ENCODE peak calls at places on chromosome 18, in six cellular contexts. H is WTC11, A is A549, T is IMR-90, F is K562, G is H1. W is an unnamed sample.
A peak's percentile ranks its signal among the peaks of the same experiment; 100 is the strongest.

GRCh38 chr18:47113796-47114540 is 36.3 kb downstream of the HDHD2 start:
- DNase-seq in H (no peak), A (no peak), T (peak; percentile 28), F (no peak), G (no peak), W (no peak)

GRCh38 chr18:13112982-13113381 is 105.6 kb upstream of the LDLRAD4 start:
- DNase-seq in H (peak; percentile 82), A (no peak), T (peak; percentile 51), F (peak; percentile 63), G (peak; percentile 65), W (peak; percentile 81)

GRCh38 chr18:6627621-6628020 is 101.9 kb upstream of the ARHGAP28 start:
- DNase-seq in H (no peak), A (no peak), T (peak; percentile 37), F (no peak), G (no peak), W (no peak)

GRCh38 chr18:59620381-59620780 is 76.8 kb downstream of the CCBE1 start:
- DNase-seq in H (no peak), A (no peak), T (no peak), F (no peak), G (no peak), W (no peak)

GRCh38 chr18:59087391-59087790 is 52.3 kb upstream of the SEC11C start:
- DNase-seq in H (no peak), A (no peak), T (peak; percentile 7), F (no peak), G (no peak), W (no peak)

GRCh38 chr18:56926740-56927139 is 220.1 kb upstream of the BOD1L2 start:
- DNase-seq in H (no peak), A (no peak), T (no peak), F (no peak), G (no peak), W (no peak)

GRCh38 chr18:58183226-58183625 is 139.2 kb downstream of the NEDD4L start:
- DNase-seq in H (no peak), A (no peak), T (no peak), F (no peak), G (peak; percentile 26), W (no peak)

GRCh38 chr18:5879479-5879882 is 15.8 kb downstream of the TMEM200C start:
- DNase-seq in H (no peak), A (no peak), T (peak; percentile 65), F (peak; percentile 26), G (no peak), W (peak; percentile 24)

GRCh38 chr18:38006541-38006940 is 440.9 kb upstream of the CELF4 start:
- DNase-seq in H (no peak), A (no peak), T (no peak), F (no peak), G (no peak), W (no peak)

GRCh38 chr18:8773980-8774379 is 68.6 kb downstream of the MTCL1 start:
- DNase-seq in H (no peak), A (no peak), T (no peak), F (no peak), G (no peak), W (no peak)

GRCh38 chr18:63199743-63200241 is 119.8 kb downstream of the BCL2 start:
- DNase-seq in H (no peak), A (no peak), T (no peak), F (peak; percentile 25), G (no peak), W (no peak)

GRCh38 chr18:63823516-63824219 is 48.5 kb downstream of the SERPINB7 start:
- DNase-seq in H (peak; percentile 45), A (no peak), T (peak; percentile 77), F (peak; percentile 18), G (peak; percentile 58), W (peak; percentile 2)

GRCh38 chr18:60147326-60147725 is 225.2 kb downstream of the MC4R start:
- DNase-seq in H (no peak), A (no peak), T (no peak), F (no peak), G (no peak), W (no peak)

GRCh38 chr18:36352384-36352783 is 54.9 kb downstream of the FHOD3 start:
- DNase-seq in H (no peak), A (no peak), T (peak; percentile 95), F (no peak), G (no peak), W (no peak)

GRCh38 chr18:78797499-78797898 is 182.1 kb upstream of the SALL3 start:
- DNase-seq in H (no peak), A (no peak), T (no peak), F (no peak), G (no peak), W (no peak)

GRCh38 chr18:80176334-80177080 is 67.4 kb downstream of the ADNP2 start:
- DNase-seq in H (no peak), A (no peak), T (peak; percentile 54), F (no peak), G (no peak), W (peak; percentile 8)

GRCh38 chr18:37484893-37485834 is 80.4 kb downstream of the CELF4 start:
- DNase-seq in H (peak; percentile 72), A (peak; percentile 29), T (peak; percentile 5), F (peak; percentile 68), G (peak; percentile 77), W (no peak)

GRCh38 chr18:3246636-3247242 is 862 bp upstream of the MYL12A start:
- DNase-seq in H (no peak), A (no peak), T (no peak), F (peak; percentile 89), G (no peak), W (no peak)

GRCh38 chr18:25457636-25458035 is 105.7 kb upstream of the ZNF521 start:
- DNase-seq in H (no peak), A (no peak), T (peak; percentile 68), F (no peak), G (no peak), W (no peak)

GRCh38 chr18:26656944-26657536 is 108.7 kb upstream of the KCTD1 start:
- DNase-seq in H (peak; percentile 69), A (peak; percentile 35), T (peak; percentile 36), F (no peak), G (peak; percentile 82), W (peak; percentile 6)

GRCh38 chr18:22349966-22350365 is 67.7 kb downstream of the CTAGE1 start:
- DNase-seq in H (no peak), A (no peak), T (no peak), F (no peak), G (no peak), W (no peak)

GRCh38 chr18:57771183-57771582 is 31.9 kb downstream of the ATP8B1 start:
- DNase-seq in H (no peak), A (no peak), T (no peak), F (no peak), G (no peak), W (no peak)

GRCh38 chr18:55234366-55235093 is 275.3 kb upstream of the CCDC68 start:
- DNase-seq in H (peak; percentile 82), A (peak; percentile 32), T (peak; percentile 79), F (peak; percentile 79), G (peak; percentile 87), W (peak; percentile 47)

GRCh38 chr18:79393626-79394401 is 1.9 kb upstream of the NFATC1 start:
- DNase-seq in H (peak; percentile 68), A (peak; percentile 64), T (peak; percentile 74), F (peak; percentile 70), G (peak; percentile 78), W (peak; percentile 28)

GRCh38 chr18:75625966-75626365 is 198.5 kb upstream of the SMIM21 start:
- DNase-seq in H (no peak), A (no peak), T (peak; percentile 5), F (no peak), G (no peak), W (no peak)

GRCh38 chr18:43277164-43277600 is at the start of gene SYT4:
- DNase-seq in H (peak; percentile 81), A (no peak), T (peak; percentile 7), F (peak; percentile 0), G (peak; percentile 80), W (peak; percentile 8)

GRCh38 chr18:74994502-74995403 is 214.2 kb downstream of the PTGR3 start:
- DNase-seq in H (no peak), A (no peak), T (peak; percentile 11), F (no peak), G (no peak), W (no peak)

GRCh38 chr18:36786686-36787085 is 42.1 kb downstream of the TPGS2 start:
- DNase-seq in H (no peak), A (no peak), T (peak; percentile 71), F (no peak), G (no peak), W (peak; percentile 42)

GRCh38 chr18:65091737-65092329 is 659.0 kb upstream of the CDH7 start:
- DNase-seq in H (no peak), A (no peak), T (peak; percentile 0), F (peak; percentile 0), G (no peak), W (peak; percentile 14)

GRCh38 chr18:33532978-33533377 is 45.0 kb upstream of the ASXL3 start:
- DNase-seq in H (no peak), A (no peak), T (no peak), F (no peak), G (no peak), W (no peak)

GRCh38 chr18:67639872-67640271 is 123.4 kb upstream of the DSEL start:
- DNase-seq in H (no peak), A (no peak), T (no peak), F (no peak), G (no peak), W (no peak)

DNA sequence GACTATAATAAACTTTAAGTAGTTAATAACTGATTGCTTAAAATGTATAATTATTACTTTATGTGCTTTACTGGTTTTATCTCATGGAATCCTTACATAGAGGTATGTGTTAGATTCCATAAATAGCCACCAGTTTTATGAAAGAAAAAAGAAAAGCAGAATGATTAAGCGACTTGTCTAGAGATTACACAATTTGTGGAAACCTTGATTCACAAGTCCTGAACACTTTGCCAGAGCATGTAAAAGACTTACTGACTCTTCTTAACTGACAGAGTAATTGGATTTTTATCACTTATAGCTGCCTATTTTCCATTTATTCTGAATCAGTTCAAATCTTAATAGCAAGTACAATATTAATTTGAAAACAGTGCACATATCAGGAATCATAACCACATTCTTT is 448.7 kb upstream of the NETO1 start:
- DNase-seq in H (no peak), A (no peak), T (peak; percentile 28), F (no peak), G (no peak), W (no peak)
- TF ChIP-seq USF2 in H (no peak), A (no peak), T (no peak), F (no peak), G (no peak), W (no peak)

GRCh38 chr18:70337139-70337972 is 48.5 kb downstream of the SOCS6 start:
- DNase-seq in H (peak; percentile 14), A (peak; percentile 59), T (peak; percentile 92), F (peak; percentile 71), G (no peak), W (peak; percentile 81)
- TF ChIP-seq USF2 in H (no peak), A (no peak), T (no peak), F (no peak), G (no peak), W (no peak)

GRCh38 chr18:7749510-7749981 is 182.4 kb downstream of the PTPRM start:
- DNase-seq in H (no peak), A (no peak), T (no peak), F (no peak), G (no peak), W (peak; percentile 73)
- TF ChIP-seq USF2 in H (no peak), A (no peak), T (no peak), F (no peak), G (no peak), W (no peak)

GRCh38 chr18:41351430-41351829 is 603.6 kb upstream of the PIK3C3 start:
- DNase-seq in H (no peak), A (no peak), T (no peak), F (no peak), G (no peak), W (peak; percentile 65)

GRCh38 chr18:41347057-41347456 is 608.0 kb upstream of the PIK3C3 start:
- DNase-seq in H (no peak), A (no peak), T (peak; percentile 94), F (no peak), G (no peak), W (no peak)
- TF ChIP-seq USF2 in H (no peak), A (no peak), T (no peak), F (no peak), G (no peak), W (no peak)

W was measured in HepG2.